ENCODE peak calls at places on chromosome 3, in ten cellular contexts. U, D, P, A, E, O, B, W, I and M are unnamed samples.
A peak's percentile ranks its signal among the peaks of the same experiment; 100 is the strongest.

GRCh38 chr3:123256256-123256655 is 54.5 kb downstream of the SEC22A start:
- DNase-seq in P (no peak), W (no peak), I (no peak), O (no peak), U (no peak), D (no peak), B (no peak), A (no peak), E (no peak), M (no peak)

GRCh38 chr3:155744626-155745324 is at the start of gene PLCH1:
- DNase-seq in A (peak; percentile 80), B (peak; percentile 39), P (peak; percentile 95), D (peak; percentile 55), U (peak; percentile 81), E (peak; percentile 64), I (no peak), W (peak; percentile 65), O (peak; percentile 24), M (no peak)

GRCh38 chr3:152595975-152596832 is 238.7 kb upstream of the P2RY1 start:
- DNase-seq in I (peak; percentile 30), A (no peak), B (no peak), E (no peak), O (no peak), D (peak; percentile 89), P (peak; percentile 15), W (peak; percentile 87), U (peak; percentile 34), M (no peak)

GRCh38 chr3:72739521-72740466 is 108.5 kb downstream of the SHQ1 start:
- DNase-seq in B (no peak), U (no peak), W (no peak), E (no peak), I (no peak), P (no peak), O (no peak), D (no peak), A (peak; percentile 35), M (no peak)

GRCh38 chr3:33636125-33636855 is 81.8 kb downstream of the CLASP2 start:
- DNase-seq in D (peak; percentile 86), I (peak; percentile 76), E (no peak), B (no peak), O (no peak), W (peak; percentile 89), A (peak; percentile 73), U (peak; percentile 57), P (peak; percentile 72), M (no peak)

GRCh38 chr3:174439621-174440349 is 419.3 kb upstream of the NAALADL2 start:
- DNase-seq in P (peak; percentile 31), O (no peak), I (peak; percentile 33), U (peak; percentile 67), B (no peak), W (peak; percentile 97), A (peak; percentile 58), E (no peak), D (peak; percentile 96), M (no peak)

GRCh38 chr3:102233881-102234280 is 200.9 kb upstream of the ZPLD1 start:
- DNase-seq in I (no peak), U (no peak), B (no peak), O (no peak), W (no peak), D (no peak), A (no peak), P (peak; percentile 64), E (no peak), M (no peak)

GRCh38 chr3:156978471-156978961 is 152.4 kb downstream of the LEKR1 start:
- DNase-seq in O (no peak), W (peak; percentile 12), A (no peak), I (peak; percentile 34), B (no peak), D (no peak), P (no peak), U (no peak), E (no peak), M (no peak)

GRCh38 chr3:115134648-115135347 is 12.3 kb downstream of the ZBTB20 start:
- DNase-seq in P (no peak), W (no peak), I (no peak), A (no peak), O (no peak), U (no peak), B (no peak), E (no peak), D (no peak), M (no peak)